ENCODE peak calls at places on chromosomes 7 and 10, in eight cellular contexts. I is fibroblast of lung, M is PC-9, T is endothelial cell of umbilical vein, V is SK-N-SH, W is MM.1S, D is HCT116, G is keratinocyte. O is an unnamed sample.

GRCh38 chr10:117496616-117497028 is 45.9 kb upstream of the EMX2 start:
- DNase-seq in I (peak; percentile 71), V (peak; percentile 78), G (peak; percentile 58), D (peak; percentile 84), M (peak; percentile 57), W (peak; percentile 73), T (peak; percentile 85), O (peak; percentile 74)

GRCh38 chr10:118547282-118547681 is 48.2 kb downstream of the PRLHR start:
- DNase-seq in T (no peak), V (no peak), G (no peak), M (no peak), D (no peak), W (no peak), I (no peak), O (no peak)

GRCh38 chr7:142516038-142516501 is 233.2 kb upstream of the PRSS1 start:
- DNase-seq in W (peak; percentile 83), M (peak; percentile 87), G (peak; percentile 28), I (peak; percentile 79), V (peak; percentile 69), T (peak; percentile 65), D (peak; percentile 61), O (peak; percentile 58)

GRCh38 chr10:34319197-34319846 is 495.8 kb downstream of the PARD3 start:
- DNase-seq in M (peak; percentile 88), D (peak; percentile 10), W (no peak), G (peak; percentile 71), I (peak; percentile 99), V (peak; percentile 9), T (peak; percentile 58), O (no peak)

GRCh38 chr7:147774461-147774860 is 816.1 kb upstream of the C7orf33 start:
- DNase-seq in V (no peak), W (no peak), G (no peak), M (no peak), D (no peak), T (no peak), I (no peak), O (no peak)

GRCh38 chr7:4882742-4883351 is 669 bp downstream of the RADIL start:
- DNase-seq in M (no peak), V (peak; percentile 81), D (no peak), T (no peak), G (no peak), W (no peak), I (no peak), O (no peak)

GRCh38 chr7:93092757-93093370 is 24.9 kb downstream of the SAMD9 start:
- DNase-seq in D (peak; percentile 21), G (no peak), M (no peak), I (peak; percentile 68), V (no peak), W (peak; percentile 63), T (peak; percentile 56), O (no peak)

GRCh38 chr7:130922206-130923112 is 188.5 kb upstream of the KLF14 start:
- DNase-seq in M (no peak), V (no peak), T (no peak), D (no peak), I (no peak), W (no peak), G (no peak), O (no peak)

GRCh38 chr10:60394444-60394843 is 4.8 kb upstream of the ANK3 start:
- DNase-seq in I (no peak), G (no peak), V (no peak), W (no peak), T (no peak), M (no peak), D (no peak), O (peak; percentile 6)

DNA sequence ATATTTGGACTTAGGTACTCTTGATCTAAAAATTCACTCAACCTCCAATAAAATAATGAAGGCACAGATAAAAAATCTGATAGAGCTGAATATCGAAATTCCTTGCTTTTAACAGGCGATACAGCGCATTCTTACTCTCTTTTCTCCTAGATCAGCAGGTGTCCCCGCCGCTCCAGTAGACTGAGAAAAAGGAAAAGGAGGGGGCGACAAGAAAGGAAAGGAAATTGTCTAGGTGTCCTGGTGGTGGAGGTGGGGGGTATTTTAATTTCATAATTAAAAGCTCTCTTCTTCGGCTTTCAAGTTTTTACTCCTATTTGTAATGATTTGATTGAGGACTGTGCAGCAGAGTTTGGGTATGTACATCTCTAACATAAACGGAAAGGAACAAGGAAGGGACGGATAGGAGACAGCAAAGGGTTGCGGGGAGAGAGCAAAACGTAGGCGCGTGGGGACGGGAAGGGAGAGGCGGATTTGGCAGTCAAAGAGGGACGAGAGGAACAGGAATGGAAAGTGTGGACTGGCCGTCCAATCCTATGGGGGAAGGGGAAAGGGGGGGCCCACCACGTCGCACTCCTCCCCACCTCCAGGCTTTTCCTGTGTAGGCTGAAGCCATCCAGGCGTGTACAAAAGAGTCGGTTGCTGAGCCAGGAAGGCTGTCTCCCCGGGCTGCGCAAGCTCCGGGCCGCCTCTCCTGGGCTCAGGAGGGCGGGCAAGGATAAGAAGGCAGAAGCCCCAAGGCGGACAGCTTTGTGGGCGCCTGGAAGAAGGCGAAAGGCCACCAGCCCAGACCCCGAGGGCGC is 875 bp upstream of the HECTD2 start:
- DNase-seq in I (peak; percentile 89), W (peak; percentile 41), T (peak; percentile 87), V (peak; percentile 82), M (peak; percentile 42), D (no peak), G (no peak), O (peak; percentile 71)
- TF ChIP-seq CTCF in I (no peak), W (no peak), T (no peak), V (no peak), M (no peak), D (no peak), G (no peak), O (peak; percentile 36)

GRCh38 chr10:107433605-107434004 is 269.1 kb upstream of the SORCS1 start:
- DNase-seq in M (no peak), G (no peak), I (no peak), T (no peak), D (no peak), V (no peak), W (no peak), O (no peak)

GRCh38 chr10:107437921-107438320 is 273.4 kb upstream of the SORCS1 start:
- DNase-seq in G (no peak), W (no peak), T (no peak), D (no peak), I (no peak), M (no peak), V (no peak), O (no peak)

GRCh38 chr10:107434201-107434600 is 269.7 kb upstream of the SORCS1 start:
- DNase-seq in G (no peak), V (no peak), W (no peak), T (no peak), D (no peak), I (no peak), M (no peak), O (no peak)

GRCh38 chr10:107436568-107436967 is 272.1 kb upstream of the SORCS1 start:
- DNase-seq in T (no peak), I (no peak), V (no peak), W (no peak), M (no peak), G (no peak), D (no peak), O (no peak)

DNA sequence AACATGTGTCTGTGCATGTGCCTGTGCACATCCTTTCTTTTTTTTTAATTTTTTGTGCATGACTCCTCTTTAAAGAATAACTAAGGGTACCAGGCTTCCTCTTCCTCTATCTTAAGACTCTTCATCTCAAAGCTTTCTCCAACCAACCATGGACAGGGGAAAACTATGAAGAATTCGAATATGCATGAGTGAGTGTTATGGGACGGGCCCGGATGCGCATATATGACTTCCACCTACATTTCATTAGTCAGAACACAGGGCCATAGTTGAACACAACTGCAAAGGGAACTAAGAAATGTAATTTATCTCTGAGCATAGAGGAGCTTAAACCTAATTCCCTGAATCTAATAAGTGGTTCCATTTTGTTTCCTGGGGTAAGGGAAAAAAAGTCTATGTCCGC is 270.3 kb upstream of the SORCS1 start:
- DNase-seq in D (no peak), G (no peak), V (no peak), W (no peak), T (no peak), I (no peak), M (no peak), O (no peak)
- H2AFZ ChIP-seq in D (no peak overlapping the region), G (no peak overlapping the region), V (no peak overlapping the region), W (no peak overlapping the region), T (no peak overlapping the region), I (no peak overlapping the region), M (no peak overlapping the region), O (no peak overlapping the region)

GRCh38 chr10:85599081-85599480 is 767.5 kb downstream of the GRID1 start:
- DNase-seq in T (no peak), G (no peak), V (no peak), W (no peak), I (no peak), M (no peak), D (no peak), O (no peak)
- H3K4me3 ChIP-seq in T (no peak overlapping the region), G (no peak overlapping the region), V (no peak overlapping the region), W (no peak overlapping the region), I (no peak overlapping the region), M (no peak overlapping the region), D (no peak overlapping the region), O (no peak overlapping the region)

DNA sequence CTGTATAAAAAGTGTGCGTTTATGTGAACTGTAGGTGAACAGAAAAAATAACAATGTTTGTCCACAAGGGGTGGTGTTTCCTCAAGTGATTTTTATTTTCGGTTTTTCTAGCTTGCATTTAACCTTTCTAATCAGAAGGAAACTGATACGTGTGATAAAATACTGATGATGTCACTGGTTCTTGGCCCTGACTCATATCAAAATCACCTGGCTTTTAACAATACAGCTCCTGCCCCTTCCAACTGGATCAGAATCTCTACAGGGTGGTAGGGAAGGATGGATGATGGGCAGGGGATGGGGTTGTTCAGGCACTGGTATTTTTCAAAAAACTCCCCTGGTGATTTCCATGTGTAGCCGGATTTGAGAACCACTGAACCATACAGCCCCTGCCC is 10.9 kb downstream of the NPFFR1 start:
- DNase-seq in I (peak; percentile 51), G (no peak), D (no peak), V (peak; percentile 49), M (peak; percentile 75), W (peak; percentile 78), T (peak; percentile 21), O (no peak)
- TF ChIP-seq CTCF in I (peak; percentile 26), G (peak; percentile 65), D (peak; percentile 38), V (peak; percentile 64), M (peak; percentile 75), W (peak; percentile 62), T (peak; percentile 32), O (peak; percentile 52)